ENCODE peak calls at places on chromosomes 2 and 18, in six cellular contexts. C, N, I, W, E and H are unnamed samples. For H3K4me1, the result is how much of the 10 kb centered on the place peaks cover.

GRCh38 chr2:73837847-73838585 is 9.3 kb downstream of the STAMBP start:
- DNase-seq in N (no peak), W (no peak), I (no peak), C (no peak), E (no peak), H (no peak)

GRCh38 chr2:46849080-46849715 is 66.4 kb downstream of the MCFD2 start:
- DNase-seq in C (no peak), N (peak), E (no peak), W (no peak), I (peak), H (no peak)

GRCh38 chr2:204753841-204754240 is 208.6 kb downstream of the PARD3B start:
- DNase-seq in I (no peak), W (no peak), E (no peak), N (peak), C (no peak), H (no peak)

GRCh38 chr2:177724398-177725287 is 332.1 kb downstream of the AGPS start:
- DNase-seq in N (peak), E (peak), C (peak), W (peak), I (peak), H (peak)

GRCh38 chr2:69592511-69592910 is 51.0 kb downstream of the AAK1 start:
- DNase-seq in E (no peak), N (no peak), W (no peak), I (no peak), C (no peak), H (no peak)

GRCh38 chr2:58155160-58155778 is 85.9 kb downstream of the FANCL start:
- DNase-seq in I (no peak), N (no peak), E (no peak), W (no peak), C (no peak), H (no peak)

GRCh38 chr2:96146151-96146880 is 1.1 kb upstream of the DUSP2 start:
- DNase-seq in I (no peak), E (peak), C (peak), W (peak), N (peak), H (peak)

GRCh38 chr18:13011719-13012118 is 20.6 kb downstream of the CEP192 start:
- DNase-seq in C (no peak), N (no peak), W (no peak), E (no peak), I (no peak), H (no peak)

GRCh38 chr2:166234112-166234846 is 106.5 kb upstream of the SCN1A start:
- DNase-seq in I (no peak), N (peak), W (no peak), E (no peak), C (no peak), H (no peak)

GRCh38 chr2:136891100-136891499 is 125.8 kb downstream of the THSD7B start:
- DNase-seq in I (no peak), C (no peak), N (no peak), E (no peak), W (no peak), H (no peak)

GRCh38 chr2:162839419-162839818 is 852 bp upstream of the KCNH7 start:
- DNase-seq in W (no peak), E (no peak), I (no peak), N (no peak), C (no peak), H (no peak)

GRCh38 chr2:200615247-200615646 is 29.4 kb downstream of the AOX1 start:
- DNase-seq in N (peak), E (no peak), C (no peak), W (no peak), I (peak), H (no peak)

GRCh38 chr2:147523415-147523814 is 321.4 kb upstream of the ACVR2A start:
- DNase-seq in C (no peak), I (no peak), E (no peak), W (no peak), N (no peak), H (no peak)

DNA sequence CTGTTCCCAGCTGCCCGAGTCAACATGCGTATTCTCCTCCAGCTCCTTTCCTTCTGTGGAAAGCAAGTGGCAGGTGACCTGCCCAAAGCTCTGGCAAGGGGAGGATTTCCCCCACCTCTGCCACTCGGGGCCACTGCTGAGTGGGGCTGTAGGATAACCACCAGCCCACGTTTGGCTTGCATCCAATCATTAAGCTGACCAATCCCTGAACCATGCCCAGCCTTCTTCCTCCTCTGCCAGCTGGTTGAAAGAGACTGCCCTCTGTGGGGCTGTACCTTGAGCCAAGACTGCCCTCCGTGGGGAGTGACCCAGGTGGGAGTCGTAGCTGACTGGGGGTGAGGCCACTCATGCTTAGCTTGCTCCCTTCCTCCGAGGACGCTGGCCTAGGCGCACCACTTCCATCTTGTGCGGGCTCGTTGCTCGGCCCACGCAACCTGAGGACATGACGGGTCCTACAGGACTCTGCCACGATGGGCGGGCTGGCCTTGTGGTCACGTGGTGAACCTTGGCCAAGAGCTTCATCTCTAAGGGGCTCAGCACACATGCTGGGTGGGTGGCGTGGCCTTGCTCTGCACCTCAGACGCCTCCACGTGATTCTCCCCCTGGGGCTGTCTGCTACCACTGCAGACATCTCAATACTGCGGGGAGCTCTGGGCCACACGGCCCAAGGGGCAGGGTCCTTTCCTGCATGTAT is 112.1 kb downstream of the NDUFA10 start:
- DNase-seq in N (no peak), C (peak), I (no peak), E (no peak), W (no peak), H (no peak)
- H3K4me1 ChIP-seq in N (under half), C (under half), I (under half), E (under half), W (under half), H (under half)

GRCh38 chr2:239202343-239202742 is 198.5 kb downstream of the HDAC4 start:
- DNase-seq in W (peak), N (no peak), C (no peak), E (no peak), I (no peak), H (no peak)

GRCh38 chr2:239200646-239201530 is 199.9 kb downstream of the HDAC4 start:
- DNase-seq in E (no peak), I (no peak), N (no peak), W (peak), C (no peak), H (no peak)

GRCh38 chr2:239201531-239201876 is 199.3 kb downstream of the HDAC4 start:
- DNase-seq in N (no peak), C (peak), W (peak), I (no peak), E (no peak), H (no peak)

GRCh38 chr2:239202836-239203235 is 198.0 kb downstream of the HDAC4 start:
- DNase-seq in C (no peak), N (no peak), E (no peak), W (peak), I (no peak), H (no peak)

GRCh38 chr2:239201884-239202283 is 198.9 kb downstream of the HDAC4 start:
- DNase-seq in E (no peak), N (no peak), W (no peak), I (no peak), C (no peak), H (no peak)
- H3K4me1 ChIP-seq in E (under half), N (under half), W (half or more), I (under half), C (under half), H (under half)

GRCh38 chr2:168192839-168193616 is 54.4 kb downstream of the STK39 start:
- DNase-seq in N (no peak), C (no peak), E (peak), W (no peak), I (no peak), H (no peak)
- H3K4me1 ChIP-seq in N (under half), C (under half), E (under half), W (under half), I (under half), H (under half)

GRCh38 chr18:55321268-55322175 is 266.5 kb downstream of the TCF4 start:
- DNase-seq in N (peak), I (peak), W (peak), E (peak), C (peak), H (peak)

GRCh38 chr18:55322176-55322735 is 265.7 kb downstream of the TCF4 start:
- DNase-seq in C (peak), E (peak), N (peak), I (peak), W (peak), H (peak)

GRCh38 chr18:55323051-55323994 is 264.7 kb downstream of the TCF4 start:
- DNase-seq in E (peak), W (no peak), N (peak), C (peak), I (no peak), H (no peak)

GRCh38 chr18:55326134-55326533 is 261.9 kb downstream of the TCF4 start:
- DNase-seq in W (no peak), N (no peak), E (peak), I (no peak), C (no peak), H (no peak)

DNA sequence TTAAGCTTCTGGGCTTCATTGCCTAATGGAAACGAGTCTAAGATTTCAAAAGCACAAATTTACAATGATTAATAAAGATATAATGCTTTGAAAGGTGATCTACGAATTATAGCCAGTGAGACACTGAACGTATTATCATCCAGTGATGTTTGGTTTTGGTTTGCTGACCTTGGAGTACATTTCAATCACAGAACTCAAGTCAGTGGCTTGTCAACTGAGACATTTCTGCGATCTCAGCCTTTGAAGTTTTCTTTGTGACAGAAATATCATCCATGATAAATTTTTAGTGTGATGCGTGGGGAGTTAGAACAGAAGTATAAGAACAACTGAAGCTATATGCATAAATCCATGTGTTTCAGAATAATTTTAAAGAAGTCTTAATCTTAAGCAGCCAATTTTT is 263.8 kb downstream of the TCF4 start:
- DNase-seq in C (no peak), N (no peak), W (no peak), E (peak), I (no peak), H (no peak)
- H3K4me1 ChIP-seq in C (under half), N (under half), W (half or more), E (under half), I (under half), H (under half)

GRCh38 chr2:197307236-197307932 is 3.2 kb downstream of the ANKRD44 start:
- DNase-seq in W (no peak), E (peak), I (no peak), N (no peak), C (no peak), H (no peak)
- H3K4me1 ChIP-seq in W (under half), E (half or more), I (under half), N (under half), C (under half), H (under half)

GRCh38 chr2:3148716-3149115 is 228.9 kb downstream of the EIPR1 start:
- DNase-seq in N (no peak), W (no peak), I (no peak), C (no peak), E (no peak), H (no peak)

GRCh38 chr2:3154694-3155093 is 222.9 kb downstream of the EIPR1 start:
- DNase-seq in N (no peak), I (no peak), C (no peak), W (no peak), E (peak), H (no peak)

GRCh38 chr2:3154146-3154545 is 223.5 kb downstream of the EIPR1 start:
- DNase-seq in E (peak), N (no peak), C (no peak), W (no peak), I (no peak), H (no peak)

GRCh38 chr2:3149441-3150217 is 228.0 kb downstream of the EIPR1 start:
- DNase-seq in N (no peak), E (no peak), C (no peak), W (no peak), I (no peak), H (no peak)

GRCh38 chr2:3151153-3151918 is 226.3 kb downstream of the EIPR1 start:
- DNase-seq in E (peak), C (no peak), W (no peak), N (no peak), I (no peak), H (no peak)
- H3K4me1 ChIP-seq in E (half or more), C (under half), W (under half), N (under half), I (under half), H (under half)

GRCh38 chr2:85769236-85769986 is 15.6 kb downstream of the ATOH8 start:
- DNase-seq in E (peak), W (no peak), C (no peak), I (peak), N (no peak), H (no peak)
- H3K4me1 ChIP-seq in E (under half), W (half or more), C (half or more), I (half or more), N (under half), H (under half)

GRCh38 chr2:43083710-43084698 is 142.4 kb downstream of the ZFP36L2 start:
- DNase-seq in I (no peak), N (peak), E (no peak), W (peak), C (peak), H (no peak)

GRCh38 chr2:43082111-43082877 is 144.1 kb downstream of the ZFP36L2 start:
- DNase-seq in E (no peak), N (peak), W (peak), C (peak), I (peak), H (no peak)

GRCh38 chr2:43082878-43083261 is 143.5 kb downstream of the ZFP36L2 start:
- DNase-seq in N (no peak), I (no peak), C (peak), E (no peak), W (no peak), H (no peak)

GRCh38 chr2:43084699-43085091 is 141.7 kb downstream of the ZFP36L2 start:
- DNase-seq in C (peak), W (no peak), E (no peak), I (no peak), N (peak), H (no peak)

DNA sequence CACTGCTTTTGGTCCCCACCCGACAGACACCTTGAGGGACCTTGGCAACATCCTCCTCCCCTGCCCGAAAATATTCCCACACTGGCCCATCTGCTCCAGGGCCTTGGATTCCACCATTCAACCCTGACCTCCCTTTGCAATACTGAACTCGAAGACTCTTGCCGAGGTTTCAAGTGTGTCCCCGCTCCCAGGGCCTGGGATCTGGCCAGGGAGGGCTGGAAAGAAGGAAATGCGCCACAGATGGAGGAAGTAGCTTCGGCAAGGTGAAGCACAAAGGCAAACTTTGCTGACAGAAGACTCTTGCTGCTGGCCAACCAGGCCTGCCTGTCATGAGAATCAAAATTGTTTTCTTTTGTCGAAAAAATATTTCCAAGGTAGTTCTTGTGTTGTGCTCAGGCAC is 143.1 kb downstream of the ZFP36L2 start:
- DNase-seq in W (peak), E (no peak), I (no peak), N (no peak), C (peak), H (no peak)
- H3K4me1 ChIP-seq in W (half or more), E (under half), I (half or more), N (half or more), C (half or more), H (under half)

GRCh38 chr2:85998071-85998991 is 107.4 kb downstream of the POLR1A start:
- DNase-seq in E (no peak), C (peak), N (peak), W (peak), I (no peak), H (no peak)
- H3K4me1 ChIP-seq in E (under half), C (half or more), N (under half), W (under half), I (under half), H (under half)

GRCh38 chr2:7598402-7598801 is 681.2 kb downstream of the RNF144A start:
- DNase-seq in I (no peak), C (no peak), W (no peak), E (no peak), N (no peak), H (no peak)
- H3K4me1 ChIP-seq in I (under half), C (under half), W (under half), E (under half), N (under half), H (under half)